ENCODE peak calls at places on chromosomes 11 and 22, in eight cellular contexts. D, R, P, X, E, Z, O and C are unnamed samples.

GRCh38 chr11:11370263-11371060 is 17.4 kb upstream of the CSNK2A3 start:
- DNase-seq in D (no peak), R (no peak), P (no peak), X (no peak), E (no peak), Z (no peak), O (no peak), C (no peak)

GRCh38 chr11:69718147-69718546 is 14.3 kb upstream of the FGF19 start:
- DNase-seq in D (peak; percentile 52), R (peak; percentile 77), P (peak; percentile 7), X (peak; percentile 73), E (peak; percentile 48), Z (no peak), O (no peak), C (peak; percentile 67)

GRCh38 chr11:72144807-72145565 is 9.5 kb downstream of the FOLR3 start:
- DNase-seq in D (no peak), R (peak; percentile 67), P (peak; percentile 94), X (no peak), E (no peak), Z (no peak), O (peak; percentile 35), C (no peak)

GRCh38 chr11:83566948-83567347 is 280.8 kb upstream of the CCDC90B start:
- DNase-seq in D (no peak), R (peak; percentile 40), P (peak; percentile 75), X (no peak), E (no peak), Z (no peak), O (no peak), C (no peak)

GRCh38 chr22:45867118-45867905 is 109.7 kb downstream of the WNT7B start:
- DNase-seq in D (no peak), R (no peak), P (no peak), X (peak; percentile 87), E (no peak), Z (peak; percentile 29), O (peak; percentile 14), C (peak; percentile 69)

GRCh38 chr11:18981897-18982296 is 42.7 kb upstream of the MRGPRX1 start:
- DNase-seq in D (no peak), R (no peak), P (no peak), X (no peak), E (no peak), Z (no peak), O (no peak), C (no peak)

GRCh38 chr11:75492181-75492820 is 33.4 kb downstream of the GDPD5 start:
- DNase-seq in D (no peak), R (peak; percentile 51), P (no peak), X (no peak), E (peak; percentile 78), Z (no peak), O (no peak), C (peak; percentile 54)

GRCh38 chr11:102142333-102142732 is 32.1 kb downstream of the YAP1 start:
- DNase-seq in D (no peak), R (no peak), P (no peak), X (no peak), E (no peak), Z (no peak), O (no peak), C (no peak)

GRCh38 chr11:91794146-91794545 is 430.5 kb upstream of the FAT3 start:
- DNase-seq in D (no peak), R (no peak), P (no peak), X (no peak), E (no peak), Z (no peak), O (no peak), C (no peak)

GRCh38 chr22:38957808-38958207 is 399 bp downstream of the APOBEC3A start:
- DNase-seq in D (no peak), R (no peak), P (no peak), X (no peak), E (no peak), Z (peak; percentile 0), O (peak; percentile 10), C (no peak)

GRCh38 chr11:111010391-111011354 is 234.9 kb upstream of the POU2AF2 start:
- DNase-seq in D (no peak), R (no peak), P (no peak), X (no peak), E (peak; percentile 3), Z (no peak), O (no peak), C (no peak)

GRCh38 chr11:31106963-31107576 is 262.5 kb downstream of the DCDC1 start:
- DNase-seq in D (peak; percentile 49), R (peak; percentile 56), P (no peak), X (peak; percentile 43), E (peak; percentile 69), Z (peak; percentile 84), O (peak; percentile 24), C (peak; percentile 31)
- TF ChIP-seq CTCF in D (peak; percentile 59), R (peak; percentile 77), P (peak; percentile 71), X (peak; percentile 61), E (no peak), Z (peak; percentile 56), O (peak; percentile 10), C (peak; percentile 9)

GRCh38 chr22:32926600-32926999 is 125.1 kb downstream of the TIMP3 start:
- DNase-seq in D (no peak), R (peak; percentile 6), P (peak; percentile 41), X (no peak), E (peak; percentile 9), Z (no peak), O (no peak), C (peak; percentile 36)
- TF ChIP-seq CTCF in D (peak; percentile 71), R (peak; percentile 29), P (peak; percentile 79), X (peak; percentile 52), E (peak; percentile 37), Z (no peak), O (peak; percentile 24), C (peak; percentile 30)

GRCh38 chr22:47842119-47842518 is 1079.7 kb downstream of the TBC1D22A start:
- DNase-seq in D (no peak), R (no peak), P (no peak), X (no peak), E (no peak), Z (no peak), O (no peak), C (no peak)
- TF ChIP-seq CTCF in D (no peak), R (no peak), P (no peak), X (no peak), E (no peak), Z (no peak), O (no peak), C (peak; percentile 12)

GRCh38 chr22:50699754-50700386 is 27.2 kb downstream of the SHANK3 start:
- DNase-seq in D (no peak), R (no peak), P (no peak), X (no peak), E (no peak), Z (peak; percentile 10), O (no peak), C (no peak)
- TF ChIP-seq CTCF in D (no peak), R (no peak), P (peak; percentile 31), X (peak; percentile 21), E (no peak), Z (no peak), O (no peak), C (no peak)

GRCh38 chr22:22691055-22691454 is 46.6 kb downstream of the GGTLC2 start:
- DNase-seq in D (no peak), R (no peak), P (no peak), X (no peak), E (no peak), Z (no peak), O (no peak), C (no peak)

GRCh38 chr22:22694106-22694505 is 49.7 kb downstream of the GGTLC2 start:
- DNase-seq in D (no peak), R (no peak), P (no peak), X (no peak), E (no peak), Z (no peak), O (no peak), C (no peak)

GRCh38 chr22:22693531-22693884 is 49.1 kb downstream of the GGTLC2 start:
- DNase-seq in D (no peak), R (peak; percentile 15), P (no peak), X (no peak), E (no peak), Z (no peak), O (no peak), C (no peak)

GRCh38 chr22:22691716-22692701 is 47.6 kb downstream of the GGTLC2 start:
- DNase-seq in D (no peak), R (peak; percentile 73), P (no peak), X (no peak), E (no peak), Z (no peak), O (no peak), C (no peak)

DNA sequence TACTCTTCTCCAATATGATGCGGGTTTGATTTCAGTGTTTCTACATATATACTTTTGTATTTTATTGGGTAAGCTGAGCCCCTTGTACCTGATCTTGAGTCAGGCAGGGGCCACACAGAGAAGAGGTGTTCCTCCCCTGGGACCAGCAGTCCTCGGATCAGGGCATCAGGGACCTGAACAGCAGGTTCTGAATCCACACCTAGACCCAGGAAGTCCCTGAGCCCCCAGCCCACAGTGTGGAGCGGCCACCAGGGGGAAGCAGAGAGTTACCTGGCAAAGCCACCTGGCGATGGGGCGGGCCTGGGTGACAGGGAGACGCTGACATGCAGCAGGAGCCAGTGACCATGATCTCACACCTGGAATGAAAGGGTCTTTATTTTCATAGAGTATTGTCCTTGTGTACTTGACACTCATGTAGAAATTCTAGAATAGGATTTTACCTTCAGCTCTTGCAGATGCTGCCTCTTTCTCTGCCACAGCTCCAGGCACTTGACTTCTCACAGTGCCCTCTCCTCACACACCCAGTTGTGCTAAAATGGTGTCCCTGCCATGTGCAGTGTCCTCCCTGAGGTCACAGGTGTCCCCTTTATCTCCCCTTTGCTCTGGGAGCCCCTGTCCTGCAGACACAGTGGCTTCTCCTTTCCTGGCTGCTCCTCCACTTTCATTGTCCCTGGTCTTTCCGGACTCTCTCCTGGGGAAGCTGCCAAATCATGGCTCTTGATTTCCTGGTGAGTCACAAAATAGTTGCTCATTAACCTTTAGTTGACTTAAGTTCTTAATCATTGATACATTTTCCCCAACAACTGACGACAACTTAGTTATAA is 48.5 kb downstream of the GGTLC2 start:
- DNase-seq in D (no peak), R (peak; percentile 83), P (peak; percentile 39), X (peak; percentile 54), E (peak; percentile 72), Z (peak; percentile 76), O (no peak), C (peak; percentile 24)
- TF ChIP-seq CTCF in D (peak; percentile 23), R (no peak), P (peak; percentile 74), X (peak; percentile 47), E (peak; percentile 71), Z (peak; percentile 89), O (no peak), C (peak; percentile 68)